ENCODE peak calls at places on chromosome 1, in eight cellular contexts. P, J, G, E, K, F, B and V are unnamed samples.

GRCh38 chr1:7303554-7304347 is 467.3 kb upstream of the VAMP3 start:
- DNase-seq in J (no peak), P (no peak), F (no peak), G (peak; percentile 23), E (no peak), K (no peak), B (no peak), V (no peak)

GRCh38 chr1:3028531-3029282 is 7.4 kb downstream of the ACTRT2 start:
- DNase-seq in G (no peak), J (no peak), K (no peak), P (no peak), F (no peak), E (no peak), B (no peak), V (no peak)

GRCh38 chr1:172704446-172705176 is 45.7 kb downstream of the FASLG start:
- DNase-seq in G (no peak), E (no peak), P (no peak), K (peak; percentile 63), F (no peak), B (no peak), J (no peak), V (no peak)

GRCh38 chr1:240350910-240351331 is 259.2 kb downstream of the FMN2 start:
- DNase-seq in J (peak; percentile 57), B (no peak), P (peak; percentile 88), K (no peak), E (no peak), G (no peak), F (peak; percentile 84), V (peak; percentile 73)

GRCh38 chr1:228765543-228765942 is 30.3 kb downstream of the RHOU start:
- DNase-seq in E (no peak), B (no peak), J (no peak), P (no peak), G (no peak), K (no peak), F (no peak), V (no peak)

GRCh38 chr1:32392358-32392757 is 1.9 kb downstream of the BSDC1 start:
- DNase-seq in E (no peak), J (no peak), K (no peak), P (peak; percentile 28), G (no peak), B (no peak), F (peak; percentile 33), V (peak; percentile 2)

GRCh38 chr1:228460830-228461229 is 26.4 kb upstream of the RNF187 start:
- DNase-seq in P (no peak), J (no peak), G (no peak), K (no peak), E (no peak), F (no peak), B (no peak), V (no peak)

GRCh38 chr1:33149453-33150190 is 32.2 kb downstream of the TRIM62 start:
- DNase-seq in G (no peak), F (no peak), J (no peak), B (no peak), E (peak; percentile 81), P (no peak), K (no peak), V (no peak)

GRCh38 chr1:153968400-153968799 is 698 bp downstream of the CREB3L4 start:
- DNase-seq in K (no peak), E (no peak), B (peak; percentile 37), F (no peak), P (no peak), J (no peak), G (peak; percentile 69), V (no peak)

GRCh38 chr1:153967109-153967999 is at the start of gene CREB3L4:
- DNase-seq in J (peak; percentile 97), B (peak; percentile 94), G (peak; percentile 97), F (peak; percentile 99), P (peak; percentile 99), E (peak; percentile 93), K (peak; percentile 99), V (peak; percentile 99)

GRCh38 chr1:153968000-153968363 is 280 bp downstream of the CREB3L4 start:
- DNase-seq in G (no peak), B (peak; percentile 35), P (no peak), F (no peak), K (peak; percentile 79), J (no peak), E (peak; percentile 57), V (no peak)

GRCh38 chr1:153970346-153970745 is 2.6 kb downstream of the CREB3L4 start:
- DNase-seq in B (no peak), P (no peak), K (no peak), J (no peak), E (no peak), F (no peak), G (no peak), V (no peak)

GRCh38 chr1:153968972-153969371 is 1.3 kb downstream of the CREB3L4 start:
- DNase-seq in P (no peak), B (no peak), J (no peak), G (peak; percentile 51), E (no peak), F (no peak), K (no peak), V (no peak)
- H3K4me3 ChIP-seq in P (no peak overlapping the region), B (peak overlapping the region; percentile 85), J (no peak overlapping the region), G (no peak overlapping the region), E (peak overlapping the region; percentile 90), F (no peak overlapping the region), K (peak overlapping the region; percentile 62), V (no peak overlapping the region)

GRCh38 chr1:156623946-156624813 is 5.0 kb downstream of the HAPLN2 start:
- DNase-seq in J (no peak), P (peak; percentile 45), B (peak; percentile 82), E (peak; percentile 35), G (peak; percentile 70), F (peak; percentile 29), K (peak; percentile 90), V (peak; percentile 36)

GRCh38 chr1:156624814-156625435 is 5.7 kb downstream of the HAPLN2 start:
- DNase-seq in P (no peak), J (no peak), K (peak; percentile 56), G (no peak), F (no peak), B (no peak), E (no peak), V (no peak)

GRCh38 chr1:156627313-156627880 is 8.2 kb downstream of the HAPLN2 start:
- DNase-seq in E (peak; percentile 65), K (peak; percentile 75), F (peak; percentile 46), J (no peak), G (peak; percentile 80), B (peak; percentile 67), P (peak; percentile 61), V (peak; percentile 51)

GRCh38 chr1:156625436-156626078 is 6.3 kb downstream of the HAPLN2 start:
- DNase-seq in K (peak; percentile 73), F (peak; percentile 55), J (no peak), B (peak; percentile 85), E (peak; percentile 32), G (peak; percentile 74), P (peak; percentile 48), V (peak; percentile 40)

GRCh38 chr1:156626079-156626438 is 6.8 kb downstream of the HAPLN2 start:
- DNase-seq in K (no peak), P (no peak), B (no peak), F (no peak), G (no peak), J (no peak), E (no peak), V (no peak)
- TF ChIP-seq CTCF in K (no peak), P (no peak), B (no peak), F (no peak), G (peak; percentile 48), J (no peak), E (no peak), V (no peak)

GRCh38 chr1:162689745-162690671 is 57.7 kb downstream of the DDR2 start:
- DNase-seq in P (peak; percentile 60), K (no peak), E (no peak), G (no peak), J (peak; percentile 50), B (no peak), F (peak; percentile 48), V (peak; percentile 82)
- H3K4me3 ChIP-seq in P (no peak overlapping the region), K (no peak overlapping the region), E (no peak overlapping the region), G (no peak overlapping the region), J (no peak overlapping the region), B (no peak overlapping the region), F (no peak overlapping the region), V (no peak overlapping the region)

GRCh38 chr1:73839922-73840321 is 358.1 kb downstream of the LRRIQ3 start:
- DNase-seq in G (no peak), K (peak; percentile 49), J (no peak), P (peak; percentile 2), E (no peak), F (peak; percentile 10), B (peak; percentile 28), V (peak; percentile 11)
- TF ChIP-seq CTCF in G (peak; percentile 11), K (peak; percentile 83), J (peak; percentile 6), P (no peak), E (peak; percentile 82), F (peak; percentile 10), B (peak; percentile 51), V (peak; percentile 29)

DNA sequence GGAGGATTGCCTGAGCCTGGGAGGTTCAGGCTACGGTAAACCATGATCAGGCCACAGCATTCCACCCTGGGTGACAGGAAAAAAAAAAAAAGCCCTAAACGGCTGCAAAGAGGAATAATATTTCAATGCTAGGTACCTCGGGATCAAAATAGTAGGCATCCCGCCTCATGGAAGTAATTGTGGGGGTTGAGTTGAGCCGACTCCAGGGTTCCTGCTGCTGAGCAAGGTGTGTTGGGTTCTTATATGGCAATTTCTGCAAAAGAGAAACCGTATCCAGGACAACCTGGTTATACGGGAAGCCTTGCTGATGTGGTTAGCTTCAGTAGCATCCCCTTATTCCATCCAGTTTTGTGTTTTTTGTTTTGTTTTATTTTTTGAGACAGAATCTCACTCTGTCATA is 6.1 kb upstream of the ELAPOR1 start:
- DNase-seq in F (no peak), E (no peak), B (no peak), G (no peak), P (no peak), K (no peak), J (no peak), V (no peak)
- H3K4me3 ChIP-seq in F (no peak overlapping the region), E (no peak overlapping the region), B (no peak overlapping the region), G (no peak overlapping the region), P (no peak overlapping the region), K (no peak overlapping the region), J (no peak overlapping the region), V (no peak overlapping the region)

GRCh38 chr1:158952416-158952815 is 21.1 kb downstream of the PYHIN1 start:
- DNase-seq in B (no peak), J (no peak), P (no peak), F (no peak), G (no peak), E (no peak), K (no peak), V (no peak)
- TF ChIP-seq CTCF in B (no peak), J (no peak), P (no peak), F (no peak), G (no peak), E (no peak), K (no peak), V (no peak)

GRCh38 chr1:30579580-30579979 is 143.8 kb downstream of the MATN1 start:
- DNase-seq in P (no peak), G (no peak), J (no peak), B (no peak), K (no peak), E (no peak), F (no peak), V (no peak)
- H3K4me3 ChIP-seq in P (no peak overlapping the region), G (no peak overlapping the region), J (no peak overlapping the region), B (no peak overlapping the region), K (no peak overlapping the region), E (no peak overlapping the region), F (no peak overlapping the region), V (no peak overlapping the region)

DNA sequence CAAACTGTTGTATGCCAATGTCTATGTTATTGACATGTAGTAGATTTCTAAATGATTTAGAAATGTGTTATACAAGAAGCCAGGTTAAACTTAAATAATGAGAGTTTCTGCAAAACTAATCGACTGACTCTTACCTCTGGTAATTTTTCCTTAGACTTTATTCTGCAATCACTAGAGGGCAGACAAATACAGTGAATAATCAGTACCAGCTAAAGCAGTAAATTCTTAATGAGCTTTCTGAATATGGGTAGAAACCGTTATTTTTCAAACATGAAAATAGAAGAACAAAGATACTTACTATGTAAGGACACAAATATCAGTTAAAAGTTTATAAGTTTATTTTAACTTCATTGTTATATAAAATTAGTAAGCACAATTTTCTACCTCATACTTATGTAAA is 97.9 kb upstream of the RGS1 start:
- DNase-seq in B (no peak), P (peak; percentile 71), E (no peak), G (no peak), J (no peak), K (peak; percentile 23), F (peak; percentile 80), V (peak; percentile 78)
- TF ChIP-seq CTCF in B (peak; percentile 57), P (peak; percentile 39), E (peak; percentile 70), G (peak; percentile 88), J (peak; percentile 53), K (peak; percentile 60), F (peak; percentile 48), V (peak; percentile 59)